ENCODE peak calls at places on chromosomes 5 and 9, in six cellular contexts. Z is right lobe of liver, D is spleen, F is ovary, P is stomach, U is GM12878. Q is an unnamed sample.

GRCh38 chr5:144504929-144505578 is 334.4 kb downstream of the KCTD16 start:
- DNase-seq in D (no peak), U (no peak), F (no peak), Z (no peak), P (no peak), Q (no peak)

GRCh38 chr5:95641803-95642220 is 4.8 kb upstream of the RFESD start:
- DNase-seq in D (no peak), P (peak; percentile 85), Z (peak; percentile 84), U (no peak), F (no peak), Q (no peak)

GRCh38 chr9:32524558-32525461 is 1.2 kb downstream of the RIGI start:
- DNase-seq in U (peak; percentile 9), Z (no peak), D (peak; percentile 77), F (no peak), P (peak; percentile 71), Q (no peak)

GRCh38 chr5:2207966-2208544 is 325.3 kb upstream of the IRX4 start:
- DNase-seq in D (no peak), U (no peak), F (no peak), P (no peak), Z (no peak), Q (no peak)

GRCh38 chr9:73565026-73565425 is 413.4 kb downstream of the ANXA1 start:
- DNase-seq in F (no peak), D (no peak), Z (no peak), P (no peak), U (no peak), Q (no peak)

GRCh38 chr9:126947529-126947928 is 32.9 kb downstream of the RALGPS1 start:
- DNase-seq in P (no peak), D (no peak), F (no peak), Z (no peak), U (no peak), Q (no peak)

GRCh38 chr5:159061834-159062530 is 37.7 kb downstream of the EBF1 start:
- DNase-seq in P (no peak), F (no peak), U (no peak), Z (no peak), D (no peak), Q (no peak)

GRCh38 chr9:97759611-97760288 is 62.6 kb upstream of the XPA start:
- DNase-seq in D (no peak), Z (peak; percentile 72), F (no peak), U (no peak), P (no peak), Q (no peak)

GRCh38 chr5:93433422-93433821 is 147.6 kb downstream of the NR2F1-AS1 start:
- DNase-seq in Z (no peak), D (no peak), P (no peak), U (no peak), F (no peak), Q (no peak)

GRCh38 chr5:61332369-61332745 is 299 bp downstream of the ZSWIM6 start:
- DNase-seq in U (no peak), Z (peak; percentile 59), D (no peak), P (peak; percentile 41), F (peak; percentile 74), Q (peak; percentile 75)

GRCh38 chr5:132142459-132142858 is 68.9 kb downstream of the CSF2 start:
- DNase-seq in F (no peak), P (no peak), U (no peak), Z (no peak), D (no peak), Q (no peak)

GRCh38 chr9:14221558-14221957 is 92.4 kb downstream of the NFIB start:
- DNase-seq in D (no peak), F (no peak), Z (no peak), P (no peak), U (no peak), Q (no peak)

GRCh38 chr5:65172486-65173129 is 309.1 kb downstream of the ADAMTS6 start:
- DNase-seq in P (no peak), F (no peak), Z (no peak), U (peak; percentile 48), D (no peak), Q (no peak)

GRCh38 chr5:101535626-101536025 is 632.5 kb upstream of the ST8SIA4 start:
- DNase-seq in D (no peak), F (no peak), P (no peak), Z (no peak), U (no peak), Q (no peak)

GRCh38 chr5:131164161-131164930 is 710 bp downstream of the HINT1 start:
- DNase-seq in P (peak; percentile 74), Z (peak; percentile 65), U (no peak), D (peak; percentile 93), F (peak; percentile 72), Q (peak; percentile 50)

GRCh38 chr5:125257997-125258396 is 511.6 kb upstream of the ZNF608 start:
- DNase-seq in P (no peak), D (no peak), Z (no peak), F (no peak), U (no peak), Q (no peak)

GRCh38 chr9:86594724-86595123 is 240.5 kb upstream of the TUT7 start:
- DNase-seq in D (no peak), F (no peak), Z (no peak), P (no peak), U (no peak), Q (no peak)

GRCh38 chr9:129414377-129415021 is 206.4 kb downstream of the C9orf50 start:
- DNase-seq in U (no peak), F (peak; percentile 76), D (peak; percentile 87), P (no peak), Z (peak; percentile 67), Q (peak; percentile 43)

GRCh38 chr5:56712895-56713565 is 102.3 kb upstream of the MAP3K1 start:
- DNase-seq in U (no peak), Z (no peak), D (no peak), F (no peak), P (no peak), Q (no peak)

GRCh38 chr5:135244620-135245021 is 154.4 kb downstream of the MACROH2A1 start:
- DNase-seq in D (peak; percentile 51), F (no peak), Z (peak; percentile 19), P (peak; percentile 15), U (no peak), Q (no peak)

GRCh38 chr5:149195337-149195887 is 54.1 kb downstream of the ABLIM3 start:
- DNase-seq in U (no peak), P (no peak), D (no peak), Z (peak; percentile 75), F (no peak), Q (peak; percentile 53)

GRCh38 chr9:98074119-98074990 is 17.8 kb downstream of the NANS start:
- DNase-seq in U (no peak), D (peak; percentile 89), Z (peak; percentile 76), F (peak; percentile 72), P (peak; percentile 81), Q (peak; percentile 41)

GRCh38 chr5:375921-376871 is 54.7 kb downstream of the AHRR start:
- DNase-seq in Z (peak; percentile 39), P (peak; percentile 21), U (no peak), D (peak; percentile 67), F (no peak), Q (no peak)

DNA sequence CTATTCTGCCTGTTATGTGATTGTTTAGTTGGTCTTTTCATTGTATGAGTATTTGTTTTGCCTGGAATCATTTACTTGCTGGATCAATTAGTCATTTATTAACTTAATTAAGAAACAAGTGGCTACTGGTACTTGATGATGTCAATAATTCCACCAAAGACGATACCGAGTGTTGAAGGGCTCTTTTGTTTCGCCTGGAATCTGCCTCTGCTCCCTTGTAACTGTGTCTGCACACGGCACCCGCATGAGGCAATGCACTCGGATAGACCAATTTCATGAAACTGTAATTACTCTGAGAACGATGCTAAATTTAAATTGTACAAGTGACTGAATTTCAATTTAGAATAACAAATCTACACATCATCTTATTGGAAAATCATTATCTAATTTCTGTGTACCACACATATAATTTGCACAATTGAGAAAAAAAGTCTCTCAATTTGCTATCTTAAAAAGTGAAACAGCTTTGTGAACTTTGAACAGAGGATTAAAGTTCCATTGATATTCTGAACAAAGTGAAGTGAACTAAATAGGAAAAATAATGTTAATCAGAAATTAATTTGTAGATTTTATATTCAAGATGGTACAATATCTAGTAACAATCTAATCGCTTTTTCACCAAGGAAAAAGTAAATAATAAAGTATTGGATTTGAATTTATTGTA is 143.2 kb downstream of the CTNND2 start:
- DNase-seq in F (no peak), U (no peak), Z (no peak), P (no peak), D (no peak), Q (no peak)
- TF ChIP-seq POLR2A in F (no peak), U (no peak), Z (no peak), P (no peak), D (no peak), Q (no peak)

DNA sequence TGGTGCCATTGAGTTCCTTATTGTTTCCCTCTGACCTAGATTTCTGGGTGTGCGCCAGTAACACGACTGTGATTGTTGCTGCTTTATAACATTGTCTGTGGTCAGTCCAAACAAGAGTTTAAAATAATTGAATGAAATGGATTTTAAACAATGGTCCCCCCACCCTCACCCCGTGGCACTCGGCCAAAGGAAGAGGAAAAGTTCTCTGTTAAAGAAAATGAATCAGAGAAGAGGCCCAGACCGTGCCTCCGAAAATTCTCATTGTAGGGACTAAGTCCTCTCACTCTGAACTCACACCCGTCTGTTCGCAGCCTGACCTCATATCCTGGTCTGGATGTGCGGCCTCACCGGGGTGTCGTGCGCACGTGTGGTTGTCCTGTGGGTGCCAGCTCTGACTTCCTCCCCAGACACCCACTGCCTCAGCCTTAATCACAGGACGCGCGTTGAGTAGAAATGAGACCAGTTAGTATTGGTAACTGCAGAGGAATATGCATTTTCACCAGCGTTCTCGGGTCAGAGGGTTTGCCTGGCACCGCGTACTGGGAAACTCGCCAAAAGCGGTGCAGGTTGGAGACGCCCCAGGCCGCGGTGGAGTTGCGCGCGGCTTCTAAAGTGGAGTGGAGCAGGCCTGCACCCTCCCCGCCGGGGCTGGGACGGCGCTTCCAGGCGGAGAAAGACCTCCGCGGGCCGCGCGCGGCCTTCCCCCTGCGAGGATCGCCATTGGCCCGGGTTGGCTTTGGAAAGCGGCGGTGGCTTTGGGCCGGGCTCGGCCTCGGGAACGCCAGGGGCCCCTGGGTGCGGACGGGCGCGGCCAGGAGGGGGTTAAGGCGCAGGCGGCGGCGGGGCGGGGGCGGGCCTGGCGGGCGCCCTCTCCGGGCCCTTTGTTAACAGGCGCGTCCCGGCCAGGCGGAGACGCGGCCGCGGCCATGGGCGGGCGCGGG is at the start of gene ABL1:
- DNase-seq in P (peak; percentile 77), U (peak; percentile 51), Z (peak; percentile 87), D (peak; percentile 87), F (peak; percentile 85), Q (peak; percentile 80)
- TF ChIP-seq POLR2A in P (no peak), U (peak; percentile 82), Z (peak; percentile 43), D (no peak), F (no peak), Q (no peak)

DNA sequence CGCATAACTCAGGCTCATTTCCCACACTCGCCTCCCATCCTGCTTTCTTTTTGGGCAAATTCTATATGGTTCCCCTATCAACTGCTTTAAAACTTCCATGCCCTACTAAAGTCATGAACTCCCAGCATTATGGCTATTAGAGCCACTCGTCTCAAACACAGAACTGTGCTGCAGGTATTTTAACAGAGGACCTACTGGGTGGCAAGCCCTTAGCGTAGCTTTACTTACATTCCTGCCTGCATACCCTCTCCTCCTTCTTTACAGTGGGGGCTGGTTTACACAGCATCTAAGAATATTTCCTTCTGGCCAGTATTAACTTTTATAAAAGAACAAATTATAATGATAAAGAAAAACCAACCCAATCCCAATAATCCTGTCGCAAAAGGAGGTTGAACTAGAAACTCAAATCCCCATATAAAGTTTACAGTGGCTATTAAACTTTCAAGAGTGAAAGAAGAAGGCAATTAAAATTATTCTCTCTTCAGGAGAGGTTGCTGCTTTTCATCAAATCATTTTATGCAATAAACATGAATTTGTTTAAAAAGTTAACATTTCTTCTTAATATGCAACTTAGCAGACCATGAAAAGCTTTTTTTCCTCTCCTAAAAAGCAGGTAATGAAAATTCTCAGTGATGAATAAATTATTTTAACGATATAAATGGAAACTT is 100.6 kb downstream of the ELAVL2 start:
- DNase-seq in P (no peak), U (no peak), D (no peak), F (no peak), Z (no peak), Q (no peak)
- TF ChIP-seq POLR2A in P (no peak), U (no peak), D (no peak), F (no peak), Z (no peak), Q (no peak)

GRCh38 chr9:128159784-128160602 is at the start of gene BBLN:
- DNase-seq in D (peak; percentile 98), U (peak; percentile 50), P (peak; percentile 96), F (peak; percentile 99), Z (peak; percentile 98), Q (peak; percentile 96)
- TF ChIP-seq POLR2A in D (no peak), U (peak; percentile 96), P (no peak), F (peak; percentile 42), Z (peak; percentile 71), Q (no peak)

Q was measured in heart left ventricle.